ENCODE peak calls at places on chromosomes 2 and 18, in five cellular contexts. A, V, J, L and S are unnamed samples.

GRCh38 chr2:38810488-38810887 is 32.5 kb downstream of the GEMIN6 start:
- DNase-seq in L (no peak), J (no peak), A (no peak), V (no peak), S (no peak)

GRCh38 chr2:120013569-120014223 is 819 bp downstream of the EPB41L5 start:
- DNase-seq in A (no peak), J (no peak), V (no peak), L (no peak), S (peak; percentile 50)

GRCh38 chr2:226514895-226515294 is 284.7 kb downstream of the IRS1 start:
- DNase-seq in V (no peak), J (no peak), A (no peak), L (no peak), S (no peak)

GRCh38 chr2:145464901-145465300 is 945.0 kb upstream of the ZEB2 start:
- DNase-seq in L (no peak), V (no peak), J (no peak), A (no peak), S (no peak)

GRCh38 chr2:26279886-26280285 is 35.1 kb downstream of the HADHB start:
- DNase-seq in L (no peak), J (no peak), A (no peak), V (no peak), S (no peak)

GRCh38 chr2:60476206-60476946 is 77.1 kb downstream of the BCL11A start:
- DNase-seq in V (no peak), L (no peak), J (no peak), A (no peak), S (no peak)

GRCh38 chr2:119402645-119403560 is 28.8 kb upstream of the TMEM37 start:
- DNase-seq in J (no peak), V (no peak), A (no peak), L (no peak), S (no peak)

GRCh38 chr2:231118122-231118942 is 6.5 kb downstream of the HTR2B start:
- DNase-seq in V (no peak), A (no peak), L (no peak), J (peak; percentile 66), S (no peak)

GRCh38 chr2:190755796-190756415 is 107.0 kb downstream of the NAB1 start:
- DNase-seq in A (no peak), L (no peak), J (no peak), V (no peak), S (no peak)

GRCh38 chr18:63111549-63112402 is 207.8 kb downstream of the BCL2 start:
- DNase-seq in V (peak; percentile 73), J (no peak), L (no peak), A (no peak), S (no peak)

GRCh38 chr2:20225294-20226151 is 593 bp upstream of the SDC1 start:
- DNase-seq in V (peak; percentile 79), J (no peak), L (peak; percentile 88), A (peak; percentile 23), S (peak; percentile 18)

GRCh38 chr18:75211721-75212625 is 1.4 kb downstream of the TSHZ1 start:
- DNase-seq in L (peak; percentile 55), A (no peak), V (peak; percentile 83), J (no peak), S (peak; percentile 47)

GRCh38 chr2:173187911-173188788 is 112.5 kb downstream of the MAP3K20 start:
- DNase-seq in V (no peak), J (no peak), A (no peak), L (no peak), S (peak; percentile 23)

GRCh38 chr2:127569274-127570065 is 34.0 kb downstream of the MYO7B start:
- DNase-seq in L (no peak), V (peak; percentile 85), A (no peak), J (no peak), S (peak; percentile 6)

GRCh38 chr2:48339451-48339850 is 190.5 kb upstream of the STON1 start:
- DNase-seq in A (no peak), V (no peak), J (no peak), L (no peak), S (no peak)

GRCh38 chr2:7023542-7023941 is 106.3 kb downstream of the RNF144A start:
- DNase-seq in V (no peak), J (no peak), L (no peak), A (no peak), S (peak; percentile 27)

GRCh38 chr2:191571163-191571769 is 106.7 kb upstream of the NABP1 start:
- DNase-seq in A (no peak), V (no peak), J (peak; percentile 62), L (peak; percentile 29), S (no peak)

GRCh38 chr2:232386740-232387450 is 8.3 kb downstream of the ALPP start:
- DNase-seq in V (peak; percentile 74), A (no peak), J (no peak), L (no peak), S (no peak)

GRCh38 chr18:27062802-27063201 is 122.3 kb downstream of the CHST9 start:
- DNase-seq in V (no peak), L (no peak), J (no peak), A (no peak), S (no peak)

GRCh38 chr2:24616606-24617005 is 125.6 kb downstream of the NCOA1 start:
- DNase-seq in L (no peak), A (no peak), J (no peak), V (no peak), S (no peak)

GRCh38 chr2:65749549-65749948 is 317.1 kb upstream of the SPRED2 start:
- DNase-seq in V (no peak), L (no peak), J (no peak), A (no peak), S (no peak)

GRCh38 chr2:152175368-152176112 is at the start of gene STAM2:
- DNase-seq in A (peak; percentile 90), L (peak; percentile 94), V (peak; percentile 98), J (peak; percentile 78), S (peak; percentile 88)

GRCh38 chr2:196249860-196250259 is 78.5 kb upstream of the STK17B start:
- DNase-seq in L (peak; percentile 27), J (no peak), V (no peak), A (no peak), S (no peak)

GRCh38 chr2:238724728-238725127 is 123.2 kb upstream of the TWIST2 start:
- DNase-seq in A (no peak), J (no peak), V (no peak), L (no peak), S (no peak)

GRCh38 chr2:46420945-46421344 is 58.4 kb upstream of the TMEM247 start:
- DNase-seq in A (no peak), V (no peak), L (no peak), J (no peak), S (no peak)

GRCh38 chr2:234981197-234982095 is 29.6 kb downstream of the SH3BP4 start:
- DNase-seq in V (peak; percentile 89), J (peak; percentile 98), L (no peak), A (no peak), S (peak; percentile 54)

GRCh38 chr2:51409920-51410319 is 378.0 kb upstream of the NRXN1 start:
- DNase-seq in J (no peak), L (no peak), A (no peak), V (no peak), S (no peak)

GRCh38 chr2:10297950-10298349 is 4.8 kb upstream of the HPCAL1 start:
- DNase-seq in V (peak; percentile 61), J (peak; percentile 94), L (no peak), A (no peak), S (no peak)

GRCh38 chr2:120674246-120675170 is 61.2 kb upstream of the GLI2 start:
- DNase-seq in J (no peak), V (no peak), A (no peak), L (no peak), S (no peak)

GRCh38 chr2:105802587-105802986 is 57.9 kb downstream of the NCK2 start:
- DNase-seq in A (no peak), V (no peak), L (peak; percentile 47), J (no peak), S (no peak)

GRCh38 chr2:104862061-104862941 is 8.4 kb downstream of the POU3F3 start:
- DNase-seq in A (peak; percentile 49), J (no peak), V (no peak), L (no peak), S (peak; percentile 52)

GRCh38 chr2:200329384-200329783 is 22.9 kb downstream of the SPATS2L start:
- DNase-seq in V (no peak), J (no peak), L (no peak), A (no peak), S (no peak)